ENCODE peak calls at places on chromosomes 2 and 18, in four cellular contexts. M, K, Z and F are unnamed samples.

GRCh38 chr2:127012868-127013267 is 94.1 kb downstream of the BIN1 start:
- DNase-seq in M (no peak), K (no peak), Z (no peak), F (no peak)

GRCh38 chr2:108612514-108613183 is 78.4 kb downstream of the LIMS1 start:
- DNase-seq in M (peak), Z (peak), K (no peak), F (no peak)

GRCh38 chr2:171318463-171318934 is 115.3 kb downstream of the METTL8 start:
- DNase-seq in Z (no peak), M (no peak), K (no peak), F (no peak)

GRCh38 chr18:2529154-2529553 is 42.2 kb downstream of the METTL4 start:
- DNase-seq in M (no peak), Z (no peak), K (peak), F (no peak)

GRCh38 chr2:60047944-60048525 is 505.4 kb downstream of the BCL11A start:
- DNase-seq in Z (no peak), M (no peak), K (no peak), F (no peak)

GRCh38 chr2:218960196-218961165 is 1.0 kb downstream of the CDK5R2 start:
- DNase-seq in Z (no peak), K (no peak), M (no peak), F (no peak)

GRCh38 chr2:58516695-58517094 is 275.6 kb upstream of the FANCL start:
- DNase-seq in K (no peak), Z (no peak), M (no peak), F (no peak)

GRCh38 chr2:156792242-156792840 is 356.2 kb downstream of the GPD2 start:
- DNase-seq in M (no peak), Z (no peak), K (no peak), F (no peak)

GRCh38 chr18:63887424-63887823 is at the start of gene SERPINB2:
- DNase-seq in M (no peak), Z (no peak), K (no peak), F (no peak)

GRCh38 chr2:173957517-173957916 is 7.7 kb downstream of the SP3 start:
- DNase-seq in Z (no peak), K (no peak), M (no peak), F (no peak)

GRCh38 chr2:68157002-68157401 is 686 bp upstream of the PNO1 start:
- DNase-seq in Z (no peak), M (no peak), K (no peak), F (no peak)

GRCh38 chr2:46435796-46436360 is 43.5 kb upstream of the TMEM247 start:
- DNase-seq in M (no peak), Z (no peak), K (no peak), F (no peak)

GRCh38 chr18:3693385-3693784 is 243.4 kb downstream of the TGIF1 start:
- DNase-seq in M (no peak), Z (no peak), K (no peak), F (no peak)

GRCh38 chr2:197674546-197674945 is 841 bp downstream of the RFTN2 start:
- DNase-seq in Z (no peak), M (no peak), K (no peak), F (no peak)

GRCh38 chr2:197647961-197648690 is 27.3 kb downstream of the RFTN2 start:
- DNase-seq in K (no peak), Z (no peak), M (no peak), F (no peak)

DNA sequence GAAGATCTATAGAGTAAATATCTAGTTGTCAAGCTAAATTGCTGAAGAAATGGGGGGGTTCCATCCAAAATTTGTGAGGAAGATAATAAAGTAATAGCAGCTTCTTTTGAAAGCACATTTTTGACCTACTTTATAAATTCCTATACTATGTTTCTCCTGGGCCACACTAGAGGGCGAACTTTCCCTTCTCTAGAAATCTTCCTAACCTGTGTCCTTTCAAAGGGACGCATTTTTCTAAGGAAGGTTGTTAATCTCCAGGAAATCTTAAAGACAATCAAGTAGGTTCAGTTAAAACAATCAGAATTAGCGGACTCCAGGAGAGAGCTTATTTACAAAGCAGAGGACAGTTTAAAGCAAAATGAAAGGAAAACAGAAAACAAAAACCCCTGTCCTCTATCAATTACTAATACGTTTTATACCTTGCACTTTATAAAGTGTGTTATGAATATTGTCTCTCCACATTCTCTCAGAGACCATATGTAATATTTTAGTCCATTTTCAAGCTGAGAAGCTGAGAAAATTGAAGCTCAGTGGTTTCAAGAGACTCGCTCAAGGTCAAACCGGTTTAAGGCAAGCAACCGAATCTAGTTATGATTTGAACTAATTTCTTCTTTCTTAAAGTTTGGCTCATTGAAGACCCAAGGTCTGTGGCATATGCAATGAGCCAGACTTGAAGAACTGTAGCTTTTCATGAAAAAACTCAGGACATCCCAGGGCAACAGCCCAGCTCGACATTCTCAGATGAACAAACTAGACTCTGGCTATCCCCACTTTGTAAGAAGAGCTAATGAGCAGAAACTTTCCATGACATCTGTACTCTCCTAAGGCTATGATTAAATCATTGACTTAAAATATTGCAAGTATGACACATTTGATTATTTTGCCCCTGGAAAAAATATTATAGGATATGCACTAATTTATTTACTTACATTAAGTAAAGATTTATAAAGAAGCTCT is 273.6 kb downstream of the PAX3 start:
- DNase-seq in K (peak), M (no peak), Z (peak), F (peak)
- TF ChIP-seq FOXK2 in K (no peak), M (no peak), Z (no peak), F (no peak)

GRCh38 chr2:29075894-29076700 is 1.8 kb upstream of the PCARE start:
- DNase-seq in K (no peak), Z (no peak), M (no peak), F (no peak)
- TF ChIP-seq BHLHE40 in K (no peak), Z (no peak), M (no peak), F (no peak)

DNA sequence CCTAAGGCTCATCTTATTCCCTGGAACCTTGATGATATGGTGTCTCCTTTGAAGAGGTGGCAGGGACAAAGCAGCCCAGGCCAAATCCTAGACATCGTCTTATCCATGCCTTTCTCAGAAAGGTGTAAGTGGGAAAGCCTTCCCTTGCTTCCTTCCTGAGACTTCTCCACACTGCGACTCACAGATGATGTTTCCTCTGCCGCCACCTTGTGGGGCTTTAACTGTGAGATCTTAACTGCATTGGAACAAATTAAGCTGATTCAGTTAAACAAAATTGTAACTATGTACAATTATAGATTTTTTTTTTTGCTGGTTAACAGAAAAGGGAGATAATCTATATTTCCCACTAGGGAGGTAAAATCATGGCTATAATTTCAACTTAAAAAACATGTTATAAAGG is 10.0 kb upstream of the GCA start:
- DNase-seq in K (peak), Z (no peak), M (no peak), F (no peak)
- TF ChIP-seq FOXK2 in K (no peak), Z (no peak), M (no peak), F (no peak)

DNA sequence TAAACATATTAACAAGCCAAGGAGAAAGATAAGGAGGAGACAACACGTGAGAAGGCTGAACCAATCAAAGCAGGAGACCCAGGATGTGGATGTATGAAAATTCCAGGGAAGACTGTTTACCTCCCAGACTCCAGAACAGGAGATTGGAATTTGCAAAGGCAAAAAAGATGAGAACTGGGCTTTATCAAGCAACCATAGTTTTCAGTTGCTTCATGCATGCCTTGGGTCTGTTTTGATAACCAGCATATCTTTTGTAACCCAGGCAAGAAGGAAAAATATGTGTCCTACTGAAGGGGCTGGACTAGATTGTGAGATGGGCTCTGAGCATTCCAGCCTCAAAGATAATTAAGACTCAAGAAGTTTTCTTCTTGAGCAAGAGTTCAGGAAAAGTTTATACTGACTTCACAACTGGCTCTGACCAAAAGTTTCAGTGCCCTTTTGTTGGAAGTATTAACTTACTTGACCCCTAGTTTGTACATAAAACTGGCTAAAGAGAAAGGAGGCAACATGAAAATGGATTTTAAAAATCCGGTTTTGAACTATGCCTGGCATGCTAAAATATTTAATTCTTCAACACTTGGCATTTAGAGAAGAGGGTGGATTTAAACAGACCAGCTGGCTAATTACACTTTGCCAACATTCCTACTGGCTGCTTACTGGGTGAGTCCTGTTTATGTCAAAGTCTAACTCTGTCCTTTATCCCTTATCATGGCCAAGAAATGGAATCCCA is 79.3 kb upstream of the CD28 start:
- DNase-seq in M (no peak), K (no peak), Z (no peak), F (no peak)
- TF ChIP-seq BHLHE40 in M (no peak), K (no peak), Z (no peak), F (no peak)

DNA sequence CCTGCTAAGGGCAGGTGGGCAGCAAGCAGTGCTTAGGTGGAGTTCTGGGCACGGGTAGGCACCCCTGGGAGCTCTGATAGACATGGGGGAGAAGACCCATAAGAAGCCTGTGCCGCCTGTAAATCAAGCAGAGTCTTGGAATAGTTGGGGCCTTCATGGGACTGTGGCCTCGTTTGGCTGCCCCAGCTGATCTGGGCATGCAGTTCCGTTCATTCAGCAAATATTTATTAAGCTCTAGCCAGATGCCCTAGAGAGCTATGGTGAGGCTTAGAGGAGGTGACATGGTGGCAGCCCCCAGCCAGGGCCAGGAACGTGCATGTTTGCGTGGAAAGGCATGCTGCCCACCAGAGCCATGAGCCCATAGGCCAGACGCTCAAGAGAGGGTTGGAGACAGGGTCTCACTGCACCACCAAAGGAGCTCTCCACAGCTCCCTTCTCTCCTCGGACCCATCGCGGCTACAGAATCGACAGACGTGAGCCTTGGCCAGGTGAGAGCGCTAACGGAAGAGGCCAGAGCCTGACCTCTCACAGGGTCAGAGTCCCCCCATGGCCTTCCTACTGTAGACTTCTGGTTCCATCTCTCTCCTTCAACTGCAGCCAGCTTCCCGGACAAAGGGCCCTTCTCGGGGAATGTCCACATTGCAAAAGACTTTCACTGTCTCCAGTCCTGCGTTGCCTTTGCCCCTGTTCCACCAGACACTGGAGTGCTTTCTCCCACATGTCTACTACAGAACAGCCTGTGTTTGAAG is 135.7 kb downstream of the INHBB start:
- DNase-seq in K (peak), M (no peak), Z (no peak), F (no peak)
- TF ChIP-seq FOXK2 in K (no peak), M (no peak), Z (no peak), F (no peak)